ENCODE peak calls at places on chromosomes 4 and X, in five cellular contexts. W is cardiac muscle cell, G is suprapubic skin, V is PC-9, Q is gastrocnemius medialis. I is an unnamed sample.

GRCh38 chrX:25013593-25014365 is 2.0 kb downstream of the ARX start:
- DNase-seq in V (no peak), G (no peak), W (no peak), Q (no peak), I (no peak)

GRCh38 chr4:57270350-57270749 is 160.2 kb upstream of the IGFBP7 start:
- DNase-seq in W (peak; percentile 31), Q (no peak), G (no peak), V (no peak), I (peak; percentile 27)

GRCh38 chr4:146643812-146644401 is 5.2 kb downstream of the POU4F2 start:
- DNase-seq in W (peak; percentile 49), G (no peak), Q (no peak), V (no peak), I (peak; percentile 40)

GRCh38 chr4:101418055-101418454 is 70.7 kb upstream of the PPP3CA start:
- DNase-seq in W (peak; percentile 38), V (no peak), G (no peak), Q (no peak), I (no peak)

GRCh38 chrX:28701222-28701621 is 114.0 kb downstream of the IL1RAPL1 start:
- DNase-seq in Q (no peak), G (no peak), W (peak; percentile 0), V (no peak), I (no peak)

GRCh38 chr4:43047044-43047443 is 154.5 kb downstream of the GRXCR1 start:
- DNase-seq in Q (no peak), G (no peak), W (no peak), V (no peak), I (no peak)

GRCh38 chr4:134201216-134202098 is at the start of gene PABPC4L:
- DNase-seq in G (peak; percentile 56), W (peak; percentile 89), Q (no peak), V (no peak), I (peak; percentile 8)

GRCh38 chr4:1014395-1015167 is 3.2 kb downstream of the FGFRL1 start:
- DNase-seq in Q (no peak), V (no peak), G (no peak), W (no peak), I (no peak)

GRCh38 chrX:2320580-2321327 is 180.0 kb downstream of the DHRSX start:
- DNase-seq in V (no peak), G (no peak), W (peak; percentile 85), Q (peak; percentile 87), I (peak; percentile 58)

GRCh38 chr4:107913283-107913899 is 18.0 kb upstream of the CYP2U1 start:
- DNase-seq in Q (peak; percentile 19), G (no peak), W (peak; percentile 88), V (peak; percentile 47), I (peak; percentile 89)

GRCh38 chr4:112857461-112857860 is 192.0 kb upstream of the ANK2 start:
- DNase-seq in W (peak; percentile 73), V (no peak), Q (no peak), G (no peak), I (peak; percentile 90)

GRCh38 chr4:76624271-76624681 is 189.2 kb downstream of the SHROOM3 start:
- DNase-seq in Q (no peak), V (no peak), G (no peak), W (peak; percentile 92), I (peak; percentile 90)

GRCh38 chr4:149160370-149160769 is 655.3 kb downstream of the IQCM start:
- DNase-seq in V (no peak), Q (no peak), W (no peak), G (no peak), I (no peak)

GRCh38 chr4:4663028-4663427 is 121.2 kb upstream of the STX18 start:
- DNase-seq in V (no peak), Q (no peak), W (peak; percentile 38), G (no peak), I (peak; percentile 62)

GRCh38 chrX:115898382-115899001 is 272.1 kb upstream of the AGTR2 start:
- DNase-seq in W (no peak), V (peak; percentile 68), G (peak; percentile 78), Q (no peak), I (peak; percentile 72)

GRCh38 chr4:105976913-105977312 is 81.6 kb downstream of the NPNT start:
- DNase-seq in V (no peak), G (no peak), Q (no peak), W (no peak), I (no peak)

GRCh38 chrX:39242187-39242586 is 440.9 kb downstream of the MID1IP1 start:
- DNase-seq in Q (peak; percentile 18), V (no peak), G (no peak), W (peak; percentile 23), I (peak; percentile 7)

GRCh38 chr4:77819836-77820679 is 890 bp upstream of the CNOT6L start:
- DNase-seq in G (peak; percentile 94), W (peak; percentile 90), V (peak; percentile 56), Q (peak; percentile 92), I (peak; percentile 74)

GRCh38 chr4:149441338-149441737 is 374.3 kb downstream of the IQCM start:
- DNase-seq in G (no peak), Q (no peak), V (no peak), W (peak; percentile 11), I (peak; percentile 25)

GRCh38 chrX:153598541-153599191 is at the start of gene CCNQ:
- DNase-seq in V (no peak), G (no peak), Q (no peak), W (peak; percentile 32), I (peak; percentile 16)

GRCh38 chr4:144611850-144612249 is 34.1 kb upstream of the HHIP start:
- DNase-seq in W (peak; percentile 46), Q (no peak), G (no peak), V (no peak), I (no peak)

GRCh38 chr4:6197433-6198174 is 2.7 kb downstream of the JAKMIP1 start:
- DNase-seq in W (no peak), Q (no peak), V (no peak), G (no peak), I (no peak)

GRCh38 chr4:3491681-3492405 is 28.7 kb downstream of the DOK7 start:
- DNase-seq in G (no peak), Q (no peak), W (peak; percentile 29), V (no peak), I (peak; percentile 50)

GRCh38 chrX:154486396-154487207 is at the start of gene UBL4A:
- DNase-seq in W (peak; percentile 75), V (peak; percentile 50), Q (no peak), G (peak; percentile 77), I (peak; percentile 15)

GRCh38 chr4:8201341-8201781 is 2.3 kb downstream of the SH3TC1 start:
- DNase-seq in Q (no peak), V (no peak), G (no peak), W (peak; percentile 51), I (no peak)

GRCh38 chr4:113476800-113477199 is 284.7 kb downstream of the CAMK2D start:
- DNase-seq in G (no peak), V (peak; percentile 40), W (no peak), Q (no peak), I (peak; percentile 45)

GRCh38 chr4:129829373-129829772 is 733.4 kb downstream of the C4orf33 start:
- DNase-seq in G (no peak), Q (no peak), V (no peak), W (no peak), I (no peak)

GRCh38 chrX:155148724-155149537 is 67.3 kb upstream of the VBP1 start:
- DNase-seq in W (peak; percentile 30), V (no peak), Q (no peak), G (no peak), I (peak; percentile 34)

GRCh38 chr4:41154814-41155177 is 59.5 kb downstream of the APBB2 start:
- DNase-seq in Q (no peak), V (no peak), G (no peak), W (no peak), I (no peak)

GRCh38 chr4:122450847-122451246 is 5.7 kb downstream of the IL2 start:
- DNase-seq in G (no peak), Q (no peak), V (no peak), W (peak; percentile 19), I (peak; percentile 8)

GRCh38 chr4:184942447-184943425 is 75.6 kb upstream of the HELT start:
- DNase-seq in Q (no peak), V (no peak), G (no peak), W (peak; percentile 13), I (no peak)

DNA sequence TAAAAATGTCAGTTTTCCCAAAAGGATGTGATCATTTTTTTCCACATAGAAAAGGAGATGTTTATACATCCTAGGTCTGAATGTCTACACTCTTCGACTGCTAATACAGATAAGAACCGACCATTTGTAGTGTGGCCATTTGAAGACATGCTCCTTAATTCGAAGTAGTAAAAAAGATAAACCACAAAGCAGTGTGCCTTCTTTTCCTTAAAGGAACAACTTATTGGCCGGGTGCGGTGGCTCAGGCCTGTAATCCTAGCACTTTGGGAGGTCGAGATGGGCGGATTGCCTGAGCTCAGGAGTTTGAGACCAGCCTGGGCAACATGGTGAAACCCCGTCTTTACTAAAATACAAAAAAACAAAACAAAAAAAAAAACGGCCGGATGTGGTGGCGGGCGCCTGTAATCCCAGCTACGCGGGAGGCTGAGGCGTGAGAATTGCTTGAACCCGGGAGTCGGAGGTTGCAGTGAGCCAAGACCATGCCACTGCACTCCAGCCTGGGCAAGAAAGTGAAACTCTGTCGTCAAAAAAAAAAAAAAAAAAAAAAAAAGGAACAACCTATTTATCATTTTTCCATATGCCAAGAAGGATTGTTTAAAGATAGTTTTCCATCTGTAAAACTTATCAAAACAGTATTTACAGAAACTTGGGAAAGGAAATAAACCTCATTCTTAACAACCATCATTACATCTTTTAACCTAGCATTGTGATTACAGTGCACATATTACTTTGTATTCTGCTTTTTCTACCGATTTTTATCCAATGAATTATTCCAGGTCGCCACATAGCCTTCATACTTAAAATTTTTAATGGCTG is 2.6 kb downstream of the INTS6L start:
- DNase-seq in Q (no peak), V (no peak), G (no peak), W (no peak), I (peak; percentile 2)
- H3K4me3 ChIP-seq in Q (peak overlapping the region; percentile 55), V (no peak overlapping the region), G (peak overlapping the region; percentile 75), W (peak overlapping the region; percentile 45), I (no peak overlapping the region)

GRCh38 chrX:15107367-15107988 is 162.4 kb downstream of the ASB9 start:
- DNase-seq in W (no peak), G (no peak), Q (no peak), V (no peak), I (no peak)
- TF ChIP-seq CTCF in W (no peak), G (no peak), Q (no peak), V (no peak), I (no peak)

GRCh38 chrX:96837808-96838207 is 45.9 kb upstream of the RPA4 start:
- DNase-seq in Q (no peak), G (no peak), W (peak; percentile 10), V (peak; percentile 74), I (peak; percentile 51)
- H3K4me3 ChIP-seq in Q (no peak overlapping the region), G (no peak overlapping the region), W (no peak overlapping the region), V (no peak overlapping the region), I (no peak overlapping the region)

DNA sequence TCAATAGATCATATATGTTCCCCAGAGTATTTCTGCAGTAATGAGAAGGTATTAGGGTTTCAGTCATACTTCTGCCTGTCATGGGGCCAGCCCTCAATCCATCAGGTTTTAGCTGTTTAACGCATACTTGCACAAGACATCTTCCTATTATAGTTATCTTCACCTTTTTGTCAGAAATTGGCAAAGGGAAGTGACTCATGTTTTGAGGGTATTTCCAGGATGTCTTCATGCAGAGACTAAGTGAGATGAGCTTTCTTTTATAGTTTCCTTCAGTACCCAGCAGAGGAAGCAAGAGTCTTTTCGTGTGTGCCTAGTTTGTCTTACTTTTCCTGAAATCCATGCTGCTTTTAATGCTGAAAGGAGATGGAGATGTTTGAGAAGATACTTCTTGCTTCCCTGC is 9.5 kb downstream of the CSTF2 start:
- DNase-seq in W (peak; percentile 39), G (no peak), V (no peak), Q (no peak), I (peak; percentile 25)
- TF ChIP-seq CTCF in W (no peak), G (no peak), V (no peak), Q (no peak), I (no peak)